ENCODE peak calls at places on chromosome 11, in five cellular contexts. H is activated naive CD4-positive, alpha-beta T cell treated with anti-CD3 and anti-CD28 coated beads, Interleukin-2, amount 50 U/mL, for 16 hours; B is NCI-H1105; Y is CD8-positive, alpha-beta memory T cell; Q is bronchial epithelial cell. E is an unnamed sample.
A peak's percentile ranks its signal among the peaks of the same experiment; 100 is the strongest.

GRCh38 chr11:72229336-72229924 is 4.9 kb downstream of the INPPL1 start:
- DNase-seq in Y (no peak), Q (no peak), H (no peak), B (no peak), E (no peak)

GRCh38 chr11:20676658-20677057 is 7.3 kb downstream of the NELL1 start:
- DNase-seq in H (no peak), B (no peak), Q (no peak), Y (no peak), E (no peak)

GRCh38 chr11:111417766-111418435 is 38.8 kb upstream of the POU2AF1 start:
- DNase-seq in H (no peak), B (no peak), Y (no peak), Q (peak; percentile 8), E (peak; percentile 86)

GRCh38 chr11:18798941-18799469 is 7.4 kb upstream of the PTPN5 start:
- DNase-seq in H (no peak), Q (peak; percentile 96), B (no peak), Y (no peak), E (no peak)

GRCh38 chr11:125314264-125315087 is 149.9 kb downstream of the PKNOX2 start:
- DNase-seq in Y (no peak), Q (no peak), B (no peak), H (no peak), E (no peak)

GRCh38 chr11:127451852-127452251 is 451.3 kb upstream of the KIRREL3 start:
- DNase-seq in H (no peak), Y (no peak), B (no peak), Q (no peak), E (no peak)

GRCh38 chr11:65132238-65132987 is 1.9 kb downstream of the SYVN1 start:
- DNase-seq in B (no peak), Y (no peak), H (no peak), Q (no peak), E (no peak)

GRCh38 chr11:34242037-34242625 is 115.7 kb downstream of the ABTB2 start:
- DNase-seq in H (no peak), Y (no peak), B (no peak), Q (peak; percentile 83), E (no peak)

GRCh38 chr11:57321996-57322880 is 2.5 kb downstream of the TNKS1BP1 start:
- DNase-seq in Q (peak; percentile 95), B (peak; percentile 5), H (no peak), Y (no peak), E (peak; percentile 97)

GRCh38 chr11:73998846-73999575 is 9.9 kb downstream of the UCP3 start:
- DNase-seq in Q (no peak), B (no peak), Y (no peak), H (no peak), E (no peak)

GRCh38 chr11:114036156-114036811 is 23.2 kb upstream of the ZBTB16 start:
- DNase-seq in Y (peak; percentile 19), H (peak; percentile 55), Q (peak; percentile 36), B (no peak), E (peak; percentile 69)

GRCh38 chr11:17855531-17856290 is 121.1 kb downstream of the KCNC1 start:
- DNase-seq in B (no peak), H (no peak), Y (no peak), Q (no peak), E (no peak)

GRCh38 chr11:87840786-87841185 is 334.5 kb downstream of the RAB38 start:
- DNase-seq in Q (peak; percentile 39), B (no peak), Y (no peak), H (no peak), E (no peak)

GRCh38 chr11:70468256-70469230 is 70.2 kb downstream of the CTTN start:
- DNase-seq in Q (no peak), H (no peak), B (no peak), Y (no peak), E (no peak)

GRCh38 chr11:83744620-83745192 is 458.5 kb upstream of the CCDC90B start:
- DNase-seq in Y (no peak), Q (peak; percentile 21), B (no peak), H (no peak), E (no peak)

GRCh38 chr11:100753562-100753961 is 66.5 kb downstream of the ARHGAP42 start:
- DNase-seq in B (no peak), Q (no peak), Y (no peak), H (no peak), E (no peak)

GRCh38 chr11:34651551-34651950 is 30.7 kb downstream of the EHF start:
- DNase-seq in Y (no peak), B (no peak), Q (no peak), H (no peak), E (no peak)

GRCh38 chr11:7569044-7569443 is 55.2 kb downstream of the PPFIBP2 start:
- DNase-seq in Q (no peak), B (no peak), Y (no peak), H (no peak), E (no peak)

GRCh38 chr11:45771942-45772522 is 32.9 kb upstream of the SLC35C1 start:
- DNase-seq in Q (peak; percentile 54), H (peak; percentile 90), Y (peak; percentile 71), B (peak; percentile 91), E (peak; percentile 74)

GRCh38 chr11:14578551-14578956 is 58.4 kb upstream of the PSMA1 start:
- DNase-seq in B (peak; percentile 37), H (peak; percentile 22), Y (peak; percentile 46), Q (peak; percentile 65), E (peak; percentile 10)

GRCh38 chr11:87359401-87359800 is 321.7 kb downstream of the TMEM135 start:
- DNase-seq in Q (no peak), Y (no peak), B (peak; percentile 61), H (no peak), E (no peak)

GRCh38 chr11:111494040-111494439 is 18.1 kb downstream of the BTG4 start:
- DNase-seq in H (no peak), Y (no peak), Q (no peak), B (no peak), E (no peak)

GRCh38 chr11:45568031-45568430 is 97.4 kb downstream of the CHST1 start:
- DNase-seq in H (no peak), Q (no peak), Y (no peak), B (no peak), E (no peak)

GRCh38 chr11:92082652-92083051 is 142.0 kb upstream of the FAT3 start:
- DNase-seq in B (no peak), H (no peak), Y (no peak), Q (no peak), E (no peak)

GRCh38 chr11:74783241-74783871 is 34.7 kb downstream of the RNF169 start:
- DNase-seq in H (no peak), Y (no peak), B (no peak), Q (peak; percentile 80), E (peak; percentile 42)

GRCh38 chr11:72740060-72740424 is 12.2 kb downstream of the ARAP1 start:
- DNase-seq in H (no peak), Q (no peak), B (no peak), Y (no peak), E (no peak)

GRCh38 chr11:111745719-111746504 is 20.3 kb downstream of the PPP2R1B start:
- DNase-seq in H (no peak), B (no peak), Y (no peak), Q (peak; percentile 8), E (no peak)

GRCh38 chr11:11243790-11244469 is 109.1 kb downstream of the CSNK2A3 start:
- DNase-seq in Q (peak; percentile 50), H (no peak), Y (peak; percentile 9), B (peak; percentile 54), E (peak; percentile 12)

GRCh38 chr11:126647735-126648134 is 292.2 kb downstream of the ST3GAL4 start:
- DNase-seq in H (no peak), Q (peak; percentile 59), B (no peak), Y (no peak), E (peak; percentile 88)

GRCh38 chr11:103528596-103528995 is 419.4 kb downstream of the DYNC2H1 start:
- DNase-seq in Q (no peak), H (no peak), Y (no peak), B (no peak), E (no peak)